ENCODE peak calls at places on chromosomes 7 and 10, in ten cellular contexts. U is HCT116, L is uterus, P is PC-3, C is OCI-LY7, E is right lobe of liver, Z is lower lobe of right lung, D is SJSA1, Q is body of pancreas, J is A673. N is an unnamed sample. For H3K36me3, the result is how much of the 10 kb centered on the place peaks cover.

GRCh38 chr10:86111902-86112301 is 254.7 kb downstream of the GRID1 start:
- DNase-seq in D (no peak), Q (no peak), L (no peak), U (no peak), Z (no peak), C (no peak), P (no peak), E (no peak), J (no peak), N (no peak)

GRCh38 chr7:151408839-151409554 is 841 bp downstream of the WDR86 start:
- DNase-seq in P (no peak), C (peak), Z (peak), U (no peak), L (no peak), E (no peak), Q (no peak), D (no peak), J (no peak), N (no peak)

GRCh38 chr7:94655884-94656657 is at the start of gene SGCE:
- DNase-seq in D (peak), J (peak), P (peak), Z (peak), L (peak), U (peak), Q (peak), E (peak), C (peak), N (peak)

GRCh38 chr10:114917927-114918672 is 19.9 kb upstream of the TRUB1 start:
- DNase-seq in D (no peak), E (no peak), J (no peak), L (no peak), Q (no peak), Z (no peak), P (peak), C (no peak), U (no peak), N (no peak)

GRCh38 chr7:99407849-99408346 is 499 bp downstream of the PDAP1 start:
- DNase-seq in C (peak), Q (peak), P (peak), E (peak), J (peak), U (no peak), L (peak), D (peak), Z (no peak), N (peak)

GRCh38 chr10:35349389-35349915 is 13.1 kb downstream of the CCNY start:
- DNase-seq in E (no peak), Z (no peak), C (no peak), J (no peak), D (no peak), P (no peak), U (no peak), Q (no peak), L (no peak), N (no peak)

GRCh38 chr10:36181421-36181820 is 539.3 kb upstream of the FZD8 start:
- DNase-seq in J (no peak), E (no peak), D (no peak), U (no peak), C (no peak), Q (no peak), P (peak), Z (no peak), L (no peak), N (no peak)

GRCh38 chr7:56079450-56080185 is 13.1 kb downstream of the PHKG1 start:
- DNase-seq in P (peak), E (peak), C (no peak), J (no peak), Z (peak), D (peak), Q (peak), U (no peak), L (peak), N (peak)

GRCh38 chr7:50342616-50343114 is 38.1 kb downstream of the IKZF1 start:
- DNase-seq in Q (no peak), J (peak), U (no peak), D (no peak), Z (peak), L (no peak), E (no peak), C (no peak), P (no peak), N (peak)

GRCh38 chr7:133763241-133763640 is 363.9 kb upstream of the LRGUK start:
- DNase-seq in E (no peak), J (no peak), L (no peak), Q (no peak), D (no peak), P (no peak), C (no peak), U (no peak), Z (no peak), N (no peak)

GRCh38 chr7:75881436-75882095 is 2.7 kb downstream of the RHBDD2 start:
- DNase-seq in J (peak), E (no peak), Q (no peak), D (no peak), P (no peak), Z (peak), L (no peak), C (no peak), U (no peak), N (no peak)
- H3K36me3 ChIP-seq in J (under half), E (half or more), Q (under half), D (half or more), P (under half), Z (half or more), L (under half), C (half or more), U (under half), N (under half)

DNA sequence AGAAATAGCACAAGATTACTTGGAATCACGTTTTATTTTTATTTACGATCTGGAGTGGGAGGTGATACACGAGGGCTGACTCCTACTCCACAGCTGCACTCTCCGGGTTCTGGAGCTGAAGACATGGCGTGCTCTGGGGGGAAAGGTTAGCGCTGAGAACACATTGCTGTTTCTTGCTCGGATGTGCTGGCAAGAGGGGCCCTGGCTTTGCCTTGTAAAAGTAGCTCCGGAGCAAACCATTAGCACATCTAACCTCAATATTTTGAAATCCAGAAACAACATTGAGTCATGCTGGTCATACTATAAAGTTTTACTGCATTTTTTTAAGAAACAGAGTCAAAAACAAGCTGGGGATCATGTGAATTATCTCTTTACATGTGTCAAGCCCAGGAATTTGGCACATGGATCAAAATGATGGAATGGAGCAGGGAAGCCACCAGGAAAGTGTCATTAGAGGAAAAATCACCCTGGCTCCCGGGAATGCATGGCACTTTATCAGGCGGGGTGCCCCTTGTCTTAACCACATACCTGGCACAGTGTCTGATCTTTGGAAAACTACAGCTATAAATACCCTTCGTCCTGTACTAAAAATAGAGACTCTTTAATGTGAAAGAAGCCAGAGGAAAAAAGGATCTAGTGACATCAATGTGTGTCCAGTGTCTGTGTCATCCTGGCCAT is 31.6 kb upstream of the LYZL1 start:
- DNase-seq in Z (no peak), J (no peak), D (no peak), L (peak), Q (peak), U (no peak), P (peak), C (no peak), E (no peak), N (no peak)
- H3K27ac ChIP-seq in Z (no peak), J (no peak), D (peak), L (peak), Q (no peak), U (no peak), P (peak), C (no peak), E (no peak), N (no peak)

GRCh38 chr7:73570521-73570920 is 7.9 kb downstream of the TBL2 start:
- DNase-seq in P (no peak), U (no peak), C (no peak), J (no peak), L (no peak), Q (no peak), E (no peak), Z (peak), D (no peak), N (no peak)
- H3K36me3 ChIP-seq in P (under half), U (half or more), C (half or more), J (half or more), L (under half), Q (under half), E (under half), Z (half or more), D (half or more), N (half or more)

GRCh38 chr10:43824934-43825333 is 176.3 kb upstream of the ZNF32 start:
- DNase-seq in D (no peak), P (no peak), L (peak), U (no peak), Q (peak), C (no peak), E (no peak), Z (no peak), J (no peak), N (peak)

GRCh38 chr10:43822509-43823236 is 174.0 kb upstream of the ZNF32 start:
- DNase-seq in Q (no peak), D (no peak), U (no peak), E (no peak), L (no peak), C (no peak), Z (no peak), J (no peak), P (no peak), N (no peak)

GRCh38 chr10:43825421-43825820 is 176.7 kb upstream of the ZNF32 start:
- DNase-seq in E (no peak), J (no peak), D (no peak), L (no peak), U (no peak), P (no peak), C (no peak), Q (no peak), Z (no peak), N (no peak)

GRCh38 chr10:43821103-43821502 is 172.4 kb upstream of the ZNF32 start:
- DNase-seq in P (no peak), Q (no peak), U (no peak), Z (no peak), D (no peak), E (no peak), J (no peak), L (no peak), C (no peak), N (no peak)

GRCh38 chr10:43823237-43823605 is 174.5 kb upstream of the ZNF32 start:
- DNase-seq in Z (no peak), Q (no peak), U (no peak), D (no peak), P (no peak), L (no peak), E (no peak), J (no peak), C (no peak), N (no peak)
- H3K27ac ChIP-seq in Z (no peak), Q (no peak), U (no peak), D (no peak), P (no peak), L (peak), E (no peak), J (no peak), C (no peak), N (no peak)

GRCh38 chr10:74140553-74140952 is 10.1 kb downstream of the AP3M1 start:
- DNase-seq in Q (no peak), D (no peak), J (no peak), Z (no peak), E (no peak), C (no peak), U (no peak), P (no peak), L (no peak), N (no peak)

GRCh38 chr10:74139981-74140380 is 10.6 kb downstream of the AP3M1 start:
- DNase-seq in D (no peak), P (no peak), E (no peak), Z (no peak), U (no peak), C (no peak), J (no peak), Q (no peak), L (no peak), N (no peak)

GRCh38 chr10:74134240-74134820 is 16.3 kb downstream of the AP3M1 start:
- DNase-seq in C (no peak), E (no peak), P (no peak), Z (no peak), U (no peak), J (no peak), L (no peak), D (no peak), Q (no peak), N (no peak)

GRCh38 chr10:74135452-74135851 is 15.2 kb downstream of the AP3M1 start:
- DNase-seq in U (no peak), E (no peak), Z (no peak), J (no peak), C (no peak), L (no peak), P (no peak), D (no peak), Q (no peak), N (no peak)

GRCh38 chr10:74137992-74138391 is 12.6 kb downstream of the AP3M1 start:
- DNase-seq in E (no peak), D (no peak), C (no peak), J (no peak), P (no peak), L (no peak), Z (no peak), U (no peak), Q (no peak), N (no peak)
- H3K36me3 ChIP-seq in E (under half), D (under half), C (half or more), J (half or more), P (half or more), L (under half), Z (half or more), U (under half), Q (under half), N (under half)

DNA sequence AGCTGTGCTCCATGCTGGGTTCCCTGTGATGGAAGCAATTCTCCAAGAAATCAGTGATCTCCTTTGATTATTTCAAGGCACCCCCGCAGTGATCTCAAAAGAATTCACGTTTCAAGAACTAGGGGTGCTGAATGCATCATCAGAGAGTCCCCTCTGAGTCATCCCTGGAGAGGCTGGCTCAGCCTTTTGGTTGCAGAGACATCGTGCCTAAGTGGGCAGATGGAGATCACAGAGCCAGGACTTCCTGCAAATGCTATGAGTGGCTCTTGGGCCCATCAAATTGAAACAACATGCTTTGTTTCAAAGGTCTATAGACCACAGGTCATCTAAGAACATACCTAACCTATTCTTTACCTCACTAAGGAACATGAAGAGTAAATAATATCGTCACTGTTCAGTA is 41.5 kb upstream of the PLEKHA1 start:
- DNase-seq in D (peak), U (no peak), Z (no peak), E (no peak), Q (no peak), L (no peak), J (no peak), C (no peak), P (no peak), N (no peak)
- H3K27ac ChIP-seq in D (no peak), U (no peak), Z (no peak), E (no peak), Q (no peak), L (no peak), J (no peak), C (no peak), P (no peak), N (no peak)

GRCh38 chr10:17233534-17233933 is 5.5 kb downstream of the VIM start:
- DNase-seq in L (peak), J (no peak), D (no peak), C (no peak), E (no peak), U (no peak), Q (peak), Z (no peak), P (no peak), N (no peak)

GRCh38 chr10:17235136-17235535 is 7.1 kb downstream of the VIM start:
- DNase-seq in E (no peak), L (no peak), P (no peak), C (no peak), D (no peak), Z (no peak), U (no peak), Q (no peak), J (no peak), N (no peak)

GRCh38 chr10:17229967-17230682 is 2.1 kb downstream of the VIM start:
- DNase-seq in P (peak), D (peak), U (peak), Q (peak), C (peak), L (peak), J (peak), E (peak), Z (peak), N (peak)

GRCh38 chr10:17234541-17234940 is 6.5 kb downstream of the VIM start:
- DNase-seq in U (no peak), P (no peak), C (no peak), J (no peak), D (no peak), Z (no peak), E (no peak), Q (no peak), L (no peak), N (no peak)

DNA sequence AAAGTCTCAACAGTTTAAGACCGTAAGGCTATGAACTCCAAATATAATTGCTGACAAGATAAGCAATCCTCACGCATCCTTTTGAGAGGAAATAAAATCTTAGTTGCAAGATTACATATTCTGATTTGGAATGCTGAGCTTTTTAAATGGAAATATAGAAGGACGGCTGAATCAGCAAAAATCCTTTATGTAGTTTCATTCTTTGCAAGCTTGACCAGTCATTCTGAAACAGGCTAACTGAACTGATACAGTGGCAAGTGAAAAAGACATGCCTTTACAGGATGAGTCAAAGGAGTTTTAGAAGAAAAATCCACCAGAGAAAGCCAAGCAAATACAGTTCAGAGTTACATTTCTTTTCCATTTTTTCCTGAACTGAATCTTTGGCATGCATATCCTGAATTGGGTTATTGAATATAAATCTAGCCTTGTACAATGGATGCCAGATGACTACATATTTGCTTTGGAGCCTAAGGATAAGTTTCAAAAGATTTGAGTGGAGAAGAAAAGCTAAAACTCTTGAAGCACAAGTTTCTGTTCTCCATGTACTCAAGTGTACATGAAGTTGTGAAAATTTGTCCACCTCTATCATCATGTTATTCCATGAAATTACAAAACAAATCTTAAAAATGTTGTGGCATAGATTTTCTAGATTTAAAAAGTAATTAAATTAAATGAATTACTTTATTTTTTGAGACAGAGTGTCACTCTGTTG is 4.4 kb downstream of the VIM start:
- DNase-seq in P (no peak), C (no peak), Z (no peak), U (no peak), Q (no peak), E (no peak), D (no peak), J (no peak), L (no peak), N (no peak)
- H3K36me3 ChIP-seq in P (under half), C (under half), Z (half or more), U (under half), Q (under half), E (under half), D (half or more), J (half or more), L (under half), N (under half)

GRCh38 chr10:24047201-24047600 is 161.7 kb upstream of the KIAA1217 start:
- DNase-seq in C (no peak), L (no peak), D (no peak), P (no peak), Z (no peak), E (no peak), J (no peak), U (no peak), Q (no peak), N (no peak)
- H3K27ac ChIP-seq in C (no peak), L (no peak), D (no peak), P (no peak), Z (no peak), E (no peak), J (no peak), U (no peak), Q (no peak), N (no peak)

GRCh38 chr7:149223176-149223575 is 16.3 kb upstream of the ZNF212 start:
- DNase-seq in C (no peak), P (no peak), E (no peak), L (no peak), D (no peak), U (no peak), Q (no peak), Z (no peak), J (no peak), N (peak)

GRCh38 chr7:149223746-149224145 is 15.7 kb upstream of the ZNF212 start:
- DNase-seq in L (no peak), E (no peak), Q (no peak), Z (no peak), P (no peak), J (no peak), D (no peak), U (no peak), C (no peak), N (no peak)

GRCh38 chr7:149225656-149226055 is 13.8 kb upstream of the ZNF212 start:
- DNase-seq in J (no peak), L (no peak), C (no peak), P (no peak), E (no peak), Z (no peak), U (no peak), D (no peak), Q (no peak), N (no peak)

GRCh38 chr7:149225106-149225505 is 14.3 kb upstream of the ZNF212 start:
- DNase-seq in Q (no peak), D (no peak), P (no peak), E (no peak), L (no peak), U (no peak), Z (no peak), J (no peak), C (no peak), N (no peak)

DNA sequence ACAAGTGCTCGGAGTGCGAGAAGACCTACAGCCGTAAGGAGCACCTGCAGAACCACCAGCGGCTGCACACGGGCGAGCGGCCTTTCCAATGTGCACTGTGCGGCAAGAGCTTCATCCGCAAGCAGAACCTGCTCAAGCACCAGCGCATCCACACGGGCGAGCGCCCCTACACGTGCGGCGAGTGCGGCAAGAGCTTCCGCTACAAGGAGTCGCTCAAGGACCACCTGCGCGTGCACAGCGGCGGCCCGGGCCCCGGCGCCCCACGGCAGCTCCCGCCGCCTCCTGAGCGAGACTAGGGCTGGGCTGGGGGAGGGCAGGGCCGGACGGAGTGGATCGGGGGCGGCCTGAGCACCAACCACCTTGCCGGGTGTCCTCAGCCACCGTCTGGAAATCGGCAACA is 15.1 kb upstream of the ZNF212 start:
- DNase-seq in E (no peak), L (no peak), Q (no peak), D (no peak), U (no peak), C (no peak), P (no peak), J (no peak), Z (no peak), N (no peak)
- H3K36me3 ChIP-seq in E (under half), L (under half), Q (under half), D (half or more), U (under half), C (under half), P (under half), J (under half), Z (half or more), N (under half)

N was measured in adrenal gland.